ENCODE peak calls at places on chromosomes 5 and 9, in six cellular contexts. One of them, this sample, is unnamed. For H3K36me3, the result is how much of the 10 kb centered on the place peaks cover.

GRCh38 chr5:52560366-52560765 is 227.3 kb upstream of the ITGA1 start:
- DNase-seq in body of pancreas: no peak
- DNase-seq in WERI-Rb-1: no peak
- DNase-seq in kidney: no peak
- DNase-seq in uterus: no peak
- DNase-seq in right lobe of liver: no peak
- DNase-seq in this sample: no peak

GRCh38 chr5:62093981-62094380 is 212.0 kb upstream of the KIF2A start:
- DNase-seq in WERI-Rb-1: peak
- DNase-seq in body of pancreas: peak
- DNase-seq in right lobe of liver: no peak
- DNase-seq in uterus: no peak
- DNase-seq in kidney: no peak
- DNase-seq in this sample: no peak

GRCh38 chr5:154133591-154133990 is 56.9 kb upstream of the GALNT10 start:
- DNase-seq in right lobe of liver: no peak
- DNase-seq in WERI-Rb-1: no peak
- DNase-seq in uterus: no peak
- DNase-seq in kidney: no peak
- DNase-seq in body of pancreas: no peak
- DNase-seq in this sample: no peak

GRCh38 chr5:140557965-140558364 is 692 bp upstream of the SRA1 start:
- DNase-seq in kidney: no peak
- DNase-seq in body of pancreas: no peak
- DNase-seq in right lobe of liver: no peak
- DNase-seq in WERI-Rb-1: no peak
- DNase-seq in uterus: no peak
- DNase-seq in this sample: no peak

GRCh38 chr5:126972062-126972895 is 58.1 kb downstream of the MARCHF3 start:
- DNase-seq in WERI-Rb-1: no peak
- DNase-seq in uterus: no peak
- DNase-seq in body of pancreas: no peak
- DNase-seq in right lobe of liver: no peak
- DNase-seq in kidney: no peak
- DNase-seq in this sample: no peak

GRCh38 chr9:16133556-16134227 is 580.8 kb downstream of the CCDC171 start:
- DNase-seq in body of pancreas: peak
- DNase-seq in uterus: no peak
- DNase-seq in WERI-Rb-1: peak
- DNase-seq in right lobe of liver: peak
- DNase-seq in kidney: peak
- DNase-seq in this sample: peak

GRCh38 chr9:33161589-33162132 is 5.5 kb downstream of the B4GALT1 start:
- DNase-seq in body of pancreas: peak
- DNase-seq in uterus: no peak
- DNase-seq in WERI-Rb-1: peak
- DNase-seq in right lobe of liver: no peak
- DNase-seq in kidney: no peak
- DNase-seq in this sample: no peak

GRCh38 chr9:116572095-116572748 is 114.9 kb upstream of the TRIM32 start:
- DNase-seq in uterus: peak
- DNase-seq in WERI-Rb-1: peak
- DNase-seq in kidney: peak
- DNase-seq in body of pancreas: peak
- DNase-seq in right lobe of liver: peak
- DNase-seq in this sample: peak

GRCh38 chr5:56525117-56525516 is 290.2 kb upstream of the MAP3K1 start:
- DNase-seq in body of pancreas: no peak
- DNase-seq in WERI-Rb-1: no peak
- DNase-seq in uterus: peak
- DNase-seq in kidney: no peak
- DNase-seq in right lobe of liver: no peak
- DNase-seq in this sample: no peak

DNA sequence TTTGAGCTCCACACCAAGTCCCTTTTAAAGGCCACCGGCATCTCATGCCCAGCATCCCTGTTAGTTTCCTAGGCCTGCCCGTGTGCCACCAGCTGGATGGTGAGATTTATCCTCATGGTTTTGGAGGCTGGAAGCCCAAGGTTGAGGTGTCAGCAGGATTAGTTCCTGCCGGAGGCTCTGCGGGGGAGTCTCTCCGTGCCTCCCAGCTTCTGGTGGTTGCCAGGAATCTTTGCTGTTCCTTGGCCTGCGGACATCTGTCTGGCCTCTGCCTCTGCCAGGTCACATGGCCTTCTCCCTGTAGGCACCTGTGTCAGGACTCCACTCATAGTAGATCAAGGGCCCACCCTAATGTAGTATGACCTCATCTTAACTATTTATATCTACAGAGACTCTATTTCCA is 45.4 kb downstream of the JADE2 start:
- DNase-seq in WERI-Rb-1: no peak
- DNase-seq in body of pancreas: no peak
- DNase-seq in kidney: no peak
- DNase-seq in right lobe of liver: no peak
- DNase-seq in uterus: no peak
- DNase-seq in this sample: no peak
- H3K36me3 ChIP-seq in WERI-Rb-1: half or more
- H3K36me3 ChIP-seq in body of pancreas: under half
- H3K36me3 ChIP-seq in kidney: half or more
- H3K36me3 ChIP-seq in right lobe of liver: under half
- H3K36me3 ChIP-seq in uterus: under half
- H3K36me3 ChIP-seq in this sample: half or more

GRCh38 chr5:141691867-141692532 is 10.0 kb upstream of the ARAP3 start:
- DNase-seq in body of pancreas: peak
- DNase-seq in right lobe of liver: peak
- DNase-seq in kidney: peak
- DNase-seq in WERI-Rb-1: peak
- DNase-seq in uterus: peak
- DNase-seq in this sample: peak
- H3K4me3 ChIP-seq in body of pancreas: no peak
- H3K4me3 ChIP-seq in right lobe of liver: peak
- H3K4me3 ChIP-seq in kidney: peak
- H3K4me3 ChIP-seq in WERI-Rb-1: peak
- H3K4me3 ChIP-seq in uterus: no peak
- H3K4me3 ChIP-seq in this sample: peak

DNA sequence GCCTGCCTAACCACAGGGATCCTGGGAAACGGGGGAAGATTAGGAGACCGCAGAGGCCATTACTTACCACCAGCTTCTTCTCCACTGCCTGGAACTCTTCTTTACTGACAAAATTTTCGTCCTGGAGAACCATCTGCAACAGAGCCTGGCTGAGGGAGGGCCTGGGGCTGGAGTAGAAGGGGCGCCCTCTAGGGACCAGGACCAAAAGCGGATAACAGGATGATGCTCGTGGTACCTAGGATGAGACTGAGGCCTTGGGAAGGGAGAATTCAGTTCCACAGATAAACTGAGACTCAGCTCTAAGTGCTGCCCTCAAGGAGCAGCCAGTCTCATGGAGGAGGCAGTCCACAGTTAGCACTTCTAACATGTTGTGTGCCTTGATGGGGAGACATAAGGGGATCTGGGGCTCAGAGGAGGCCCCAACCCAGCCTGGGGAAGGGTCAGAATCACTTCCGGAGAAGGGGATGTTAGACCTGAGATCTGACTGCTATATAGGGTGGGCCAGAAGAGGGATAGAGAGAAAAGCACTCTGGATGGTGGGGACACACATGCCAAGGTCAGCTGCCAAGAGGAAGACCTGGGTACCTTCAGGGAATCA is 1.2 kb downstream of the SPATA24 start:
- DNase-seq in uterus: no peak
- DNase-seq in WERI-Rb-1: peak
- DNase-seq in right lobe of liver: peak
- DNase-seq in body of pancreas: no peak
- DNase-seq in kidney: peak
- DNase-seq in this sample: no peak
- TF ChIP-seq CTCF in uterus: no peak
- TF ChIP-seq CTCF in WERI-Rb-1: peak
- TF ChIP-seq CTCF in right lobe of liver: peak
- TF ChIP-seq CTCF in body of pancreas: peak
- TF ChIP-seq CTCF in kidney: no peak
- TF ChIP-seq CTCF in this sample: peak

DNA sequence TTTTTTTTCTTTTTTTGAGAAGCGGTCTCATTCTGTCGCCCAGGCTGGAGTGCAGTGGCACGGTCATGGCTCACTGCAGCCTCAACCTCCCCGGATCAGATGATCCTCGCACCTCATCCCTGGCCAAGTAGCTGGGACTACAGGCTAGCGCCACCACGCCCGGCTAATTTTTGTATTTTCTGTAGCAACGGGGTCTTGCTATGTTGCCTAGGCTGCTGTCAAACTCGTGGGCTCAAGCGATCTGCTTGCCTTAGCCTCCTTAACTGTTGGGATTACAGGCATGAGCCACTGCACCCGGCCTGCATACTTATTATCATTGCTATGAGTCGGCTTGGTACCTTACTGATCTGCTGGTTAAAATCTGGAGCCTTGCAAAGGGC is 790 bp upstream of the IARS1 start:
- DNase-seq in kidney: no peak
- DNase-seq in uterus: no peak
- DNase-seq in body of pancreas: no peak
- DNase-seq in right lobe of liver: no peak
- DNase-seq in WERI-Rb-1: peak
- DNase-seq in this sample: no peak
- H3K36me3 ChIP-seq in kidney: under half
- H3K36me3 ChIP-seq in uterus: under half
- H3K36me3 ChIP-seq in body of pancreas: under half
- H3K36me3 ChIP-seq in right lobe of liver: under half
- H3K36me3 ChIP-seq in WERI-Rb-1: half or more
- H3K36me3 ChIP-seq in this sample: under half

DNA sequence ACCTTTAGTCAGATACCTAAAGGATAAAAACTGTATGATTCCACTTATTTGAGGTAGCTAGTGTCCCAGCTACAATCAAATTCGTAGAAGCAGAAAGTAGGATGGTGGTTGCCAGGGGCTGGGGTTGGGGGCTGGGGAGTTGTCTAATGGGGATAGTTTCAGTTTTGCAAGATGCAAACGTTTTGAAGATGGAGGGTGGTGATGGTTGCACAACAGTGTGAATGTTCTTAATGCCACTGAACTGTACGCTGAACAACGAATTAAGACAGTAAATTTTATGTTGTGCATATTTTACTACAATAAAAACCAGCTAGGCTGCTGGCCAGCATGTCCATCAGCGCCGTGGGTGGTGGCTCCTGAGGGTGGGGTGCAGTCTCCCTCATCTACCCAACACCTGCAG is 137.8 kb downstream of the GADD45G start:
- DNase-seq in right lobe of liver: no peak
- DNase-seq in uterus: no peak
- DNase-seq in kidney: no peak
- DNase-seq in body of pancreas: no peak
- DNase-seq in WERI-Rb-1: no peak
- DNase-seq in this sample: no peak
- H3K4me3 ChIP-seq in right lobe of liver: no peak
- H3K4me3 ChIP-seq in uterus: no peak
- H3K4me3 ChIP-seq in kidney: no peak
- H3K4me3 ChIP-seq in body of pancreas: no peak
- H3K4me3 ChIP-seq in WERI-Rb-1: no peak
- H3K4me3 ChIP-seq in this sample: no peak

GRCh38 chr9:131008909-131009618 is at the start of gene LAMC3:
- DNase-seq in body of pancreas: no peak
- DNase-seq in uterus: no peak
- DNase-seq in kidney: peak
- DNase-seq in right lobe of liver: no peak
- DNase-seq in WERI-Rb-1: peak
- DNase-seq in this sample: no peak
- TF ChIP-seq CTCF in body of pancreas: no peak
- TF ChIP-seq CTCF in uterus: no peak
- TF ChIP-seq CTCF in kidney: peak
- TF ChIP-seq CTCF in right lobe of liver: peak
- TF ChIP-seq CTCF in WERI-Rb-1: peak
- TF ChIP-seq CTCF in this sample: peak

DNA sequence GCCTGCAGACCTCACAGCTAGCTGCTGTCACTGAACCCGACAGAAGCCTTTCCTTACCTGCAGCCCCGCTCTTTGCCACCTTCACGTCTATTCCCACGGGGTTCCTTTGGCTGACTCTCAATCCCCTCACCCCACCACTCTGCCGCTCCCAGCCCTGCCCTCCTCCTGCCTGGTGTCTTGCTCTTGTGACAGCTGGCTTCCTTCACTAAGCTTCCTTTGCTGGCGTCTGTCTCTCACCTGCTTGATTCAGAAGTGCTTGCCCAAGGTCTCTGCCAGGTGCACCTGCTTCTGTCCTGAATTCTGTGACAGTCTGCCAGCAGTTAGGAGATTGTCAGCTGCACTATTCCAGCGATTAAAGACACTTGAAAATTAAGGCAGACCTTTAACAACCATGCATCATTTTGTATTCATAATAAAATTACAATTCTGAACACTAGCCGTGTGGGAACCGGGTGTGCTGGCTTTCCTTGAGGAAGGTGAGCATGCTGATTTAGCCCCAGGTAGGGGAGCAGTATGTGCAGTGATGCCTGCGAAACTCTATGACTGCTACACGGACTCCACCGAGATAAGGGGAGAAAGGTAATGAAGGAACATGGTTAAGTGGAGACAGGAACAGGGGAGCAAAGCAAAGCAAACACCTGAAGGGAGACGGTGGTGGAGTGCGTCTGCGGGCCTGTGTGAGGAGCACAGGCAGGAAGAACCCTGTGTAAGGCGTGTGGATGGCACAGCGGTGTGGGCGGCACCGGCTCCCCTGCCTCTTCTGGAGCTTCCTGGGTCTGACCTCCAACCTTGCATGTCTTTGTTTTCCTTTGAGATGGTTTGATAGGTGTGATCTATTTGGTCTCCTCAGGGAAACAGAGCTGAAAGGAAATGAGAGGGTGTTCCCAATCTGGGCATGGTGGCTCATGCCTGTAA is 80.1 kb upstream of the CACNA1B start:
- DNase-seq in kidney: peak
- DNase-seq in body of pancreas: peak
- DNase-seq in right lobe of liver: peak
- DNase-seq in uterus: no peak
- DNase-seq in WERI-Rb-1: peak
- DNase-seq in this sample: no peak
- H3K36me3 ChIP-seq in kidney: under half
- H3K36me3 ChIP-seq in body of pancreas: under half
- H3K36me3 ChIP-seq in right lobe of liver: under half
- H3K36me3 ChIP-seq in uterus: under half
- H3K36me3 ChIP-seq in WERI-Rb-1: half or more
- H3K36me3 ChIP-seq in this sample: half or more

This sample was measured in left ventricle myocardium inferior.